ENCODE peak calls at places on chromosomes 2 and 18, in eight cellular contexts. Z is right atrium auricular region, I is gastrocnemius medialis, T is GM12865, S is BE2C, V is dorsolateral prefrontal cortex, C is cardiac fibroblast, X is A549. M is an unnamed sample.

GRCh38 chr2:162308747-162309503 is 9.6 kb downstream of the IFIH1 start:
- DNase-seq in S (no peak), T (no peak), X (no peak), V (no peak), C (no peak), I (no peak), Z (no peak), M (no peak)

GRCh38 chr2:43370146-43370545 is 143.7 kb upstream of the ZFP36L2 start:
- DNase-seq in Z (no peak), T (no peak), V (no peak), S (no peak), I (no peak), X (no peak), C (no peak), M (no peak)

GRCh38 chr2:142873850-142874287 is 3.6 kb upstream of the KYNU start:
- DNase-seq in I (no peak), T (no peak), V (no peak), X (no peak), Z (no peak), C (no peak), S (no peak), M (no peak)

GRCh38 chr18:24790347-24790746 is 329.9 kb downstream of the HRH4 start:
- DNase-seq in T (no peak), C (no peak), S (no peak), I (no peak), X (no peak), Z (no peak), V (no peak), M (no peak)

GRCh38 chr2:119660343-119660658 is 18.7 kb upstream of the TMEM177 start:
- DNase-seq in S (no peak), I (no peak), C (no peak), Z (no peak), V (no peak), T (no peak), X (no peak), M (no peak)

GRCh38 chr18:64055019-64055418 is 85.1 kb downstream of the SERPINB8 start:
- DNase-seq in V (no peak), C (no peak), I (no peak), Z (no peak), T (no peak), X (no peak), S (no peak), M (no peak)

GRCh38 chr2:13768274-13768673 is 864.2 kb upstream of the LRATD1 start:
- DNase-seq in Z (no peak), T (peak), I (no peak), C (no peak), X (no peak), S (no peak), V (no peak), M (no peak)

GRCh38 chr2:169258045-169258601 is 104.2 kb downstream of the LRP2 start:
- DNase-seq in T (no peak), X (no peak), C (peak), S (no peak), V (no peak), Z (no peak), I (no peak), M (no peak)

GRCh38 chr2:102621630-102622029 is 2.3 kb downstream of the SLC9A2 start:
- DNase-seq in Z (no peak), I (no peak), C (no peak), S (no peak), V (no peak), T (no peak), X (no peak), M (no peak)

GRCh38 chr2:69384618-69385081 is 2.4 kb downstream of the GFPT1 start:
- DNase-seq in I (no peak), C (no peak), V (no peak), Z (no peak), S (no peak), X (no peak), T (no peak), M (peak)

GRCh38 chr2:97715951-97716694 is 2.7 kb downstream of the ZAP70 start:
- DNase-seq in S (no peak), Z (no peak), V (peak), X (no peak), C (no peak), I (no peak), T (no peak), M (no peak)

GRCh38 chr2:237677951-237678481 is 50.6 kb downstream of the LRRFIP1 start:
- DNase-seq in X (no peak), S (no peak), V (no peak), Z (no peak), T (no peak), C (peak), I (no peak), M (peak)

GRCh38 chr2:45759310-45759851 is 107.9 kb downstream of the PRKCE start:
- DNase-seq in I (peak), C (peak), V (peak), S (peak), T (no peak), X (no peak), Z (no peak), M (peak)

GRCh38 chr2:218400167-218400929 is 680 bp downstream of the CTDSP1 start:
- DNase-seq in T (no peak), C (peak), Z (no peak), X (peak), S (peak), V (no peak), I (no peak), M (no peak)

GRCh38 chr2:239385096-239386000 is 15.5 kb downstream of the HDAC4 start:
- DNase-seq in Z (no peak), S (peak), X (no peak), T (no peak), I (no peak), V (no peak), C (no peak), M (no peak)

GRCh38 chr18:34837769-34838194 is 127.7 kb downstream of the DTNA start:
- DNase-seq in V (no peak), T (no peak), Z (no peak), I (peak), S (no peak), X (no peak), C (peak), M (peak)

GRCh38 chr2:70831861-70832260 is 3.8 kb downstream of the CD207 start:
- DNase-seq in C (no peak), Z (no peak), X (no peak), T (no peak), S (no peak), V (no peak), I (no peak), M (no peak)

GRCh38 chr2:235876099-235876679 is 292.0 kb downstream of the GBX2 start:
- DNase-seq in I (no peak), C (no peak), T (no peak), X (no peak), V (no peak), Z (no peak), S (no peak), M (no peak)

GRCh38 chr2:190972846-190973245 is 41.1 kb downstream of the STAT1 start:
- DNase-seq in C (peak), X (no peak), S (no peak), V (no peak), I (no peak), Z (no peak), T (no peak), M (peak)

GRCh38 chr18:7272268-7273049 is 41.6 kb downstream of the LRRC30 start:
- DNase-seq in I (peak), Z (peak), T (no peak), V (peak), X (peak), C (peak), S (no peak), M (peak)

GRCh38 chr2:203690110-203691047 is 16.1 kb upstream of the CD28 start:
- DNase-seq in S (no peak), V (no peak), T (no peak), Z (no peak), I (no peak), X (no peak), C (no peak), M (peak)

GRCh38 chr18:41128545-41128944 is 826.5 kb upstream of the PIK3C3 start:
- DNase-seq in X (no peak), I (no peak), C (peak), Z (no peak), V (no peak), T (no peak), S (no peak), M (no peak)

GRCh38 chr2:219748673-219749570 is 121.5 kb downstream of the SLC4A3 start:
- DNase-seq in I (no peak), Z (no peak), X (no peak), S (no peak), T (no peak), C (no peak), V (no peak), M (no peak)

GRCh38 chr2:217057773-217058172 is 197.9 kb upstream of the TNP1 start:
- DNase-seq in X (no peak), S (no peak), Z (no peak), T (no peak), I (no peak), V (no peak), C (no peak), M (no peak)

GRCh38 chr2:128735296-128735960 is 416.8 kb upstream of the HS6ST1 start:
- DNase-seq in X (no peak), C (no peak), S (no peak), V (no peak), Z (peak), I (no peak), T (no peak), M (no peak)

GRCh38 chr2:191831410-191831994 is 15.4 kb downstream of the CAVIN2 start:
- DNase-seq in Z (no peak), I (no peak), T (no peak), V (no peak), S (no peak), C (no peak), X (no peak), M (no peak)

GRCh38 chr2:137255345-137255744 is 490.0 kb downstream of the THSD7B start:
- DNase-seq in S (no peak), X (no peak), V (no peak), T (no peak), I (no peak), C (no peak), Z (no peak), M (no peak)

GRCh38 chr2:84807063-84807485 is 73.8 kb downstream of the TRABD2A start:
- DNase-seq in I (no peak), C (peak), T (no peak), X (peak), Z (no peak), V (no peak), S (no peak), M (peak)

GRCh38 chr2:106096446-106097369 is 97.4 kb downstream of the UXS1 start:
- DNase-seq in C (no peak), T (no peak), Z (no peak), I (no peak), X (no peak), V (no peak), S (no peak), M (no peak)

GRCh38 chr2:4962419-4962818 is 729.8 kb upstream of the SOX11 start:
- DNase-seq in T (no peak), I (no peak), C (no peak), V (no peak), S (no peak), X (no peak), Z (no peak), M (no peak)

GRCh38 chr2:104570259-104570658 is 283.7 kb upstream of the POU3F3 start:
- DNase-seq in T (no peak), C (no peak), Z (no peak), I (no peak), X (no peak), V (no peak), S (no peak), M (no peak)

GRCh38 chr2:190696792-190697398 is 48.0 kb downstream of the NAB1 start:
- DNase-seq in S (no peak), I (no peak), V (no peak), T (no peak), X (no peak), C (no peak), Z (no peak), M (no peak)

GRCh38 chr2:85291425-85292023 is 36.3 kb downstream of the TGOLN2 start:
- DNase-seq in C (no peak), T (no peak), V (no peak), Z (no peak), S (no peak), X (no peak), I (no peak), M (no peak)

GRCh38 chr18:62420513-62421209 is 95.6 kb downstream of the TNFRSF11A start:
- DNase-seq in T (peak), Z (no peak), S (no peak), X (peak), V (no peak), C (peak), I (no peak), M (peak)

GRCh38 chr2:102473020-102473419 is at the start of gene SLC9A4:
- DNase-seq in S (peak), T (peak), I (no peak), X (peak), V (no peak), Z (no peak), C (peak), M (peak)

GRCh38 chr2:201964631-201965206 is 68.9 kb upstream of the FZD7 start:
- DNase-seq in S (no peak), T (peak), V (no peak), I (no peak), C (peak), Z (no peak), X (no peak), M (no peak)

GRCh38 chr2:38470115-38470514 is 93.0 kb upstream of the ATL2 start:
- DNase-seq in Z (no peak), I (no peak), S (no peak), V (no peak), X (no peak), C (no peak), T (no peak), M (no peak)
- H3K4me3 ChIP-seq in Z (no peak), I (no peak), S (no peak), V (no peak), X (no peak), C (no peak), T (no peak), M (no peak)

GRCh38 chr18:48605408-48605845 is 66.6 kb downstream of the CTIF start:
- DNase-seq in X (no peak), V (no peak), Z (no peak), C (no peak), T (peak), I (no peak), S (peak), M (no peak)
- TF ChIP-seq CTCF in X (peak), V (peak), Z (no peak), C (peak), T (peak), I (no peak), S (peak), M (no peak)

GRCh38 chr2:159046966-159047365 is 78.5 kb downstream of the TANC1 start:
- DNase-seq in Z (no peak), I (no peak), V (no peak), T (no peak), S (no peak), C (peak), X (no peak), M (peak)
- H3K4me3 ChIP-seq in Z (no peak), I (no peak), V (no peak), T (no peak), S (no peak), C (no peak), X (no peak), M (no peak)

DNA sequence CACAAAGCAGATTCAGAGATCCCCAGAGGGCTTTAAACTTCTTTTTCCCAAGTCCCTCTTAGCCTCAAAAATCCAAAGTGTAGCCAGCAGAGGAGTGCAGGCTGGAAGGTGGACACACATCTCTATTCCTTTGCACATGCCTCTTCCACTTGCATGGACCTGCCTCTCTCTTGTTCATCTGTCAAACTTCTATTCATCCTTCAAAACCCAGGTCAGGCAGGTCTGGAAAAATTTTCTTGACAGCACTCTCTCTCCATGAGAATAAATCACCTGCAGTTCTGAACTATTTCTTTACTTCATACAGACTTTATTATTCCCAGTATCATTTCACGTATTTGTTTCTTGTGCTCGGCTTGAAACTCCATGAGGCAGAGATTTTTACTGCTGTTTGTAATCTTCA is 127.5 kb downstream of the SS18 start:
- DNase-seq in V (no peak), S (no peak), X (no peak), T (no peak), I (no peak), C (no peak), Z (no peak), M (no peak)
- TF ChIP-seq CTCF in V (no peak), S (no peak), X (no peak), T (no peak), I (no peak), C (no peak), Z (no peak), M (no peak)

GRCh38 chr2:25561136-25561850 is 112.1 kb downstream of the DTNB start:
- DNase-seq in Z (no peak), I (no peak), X (no peak), C (no peak), V (no peak), S (no peak), T (no peak), M (no peak)

GRCh38 chr2:25559148-25559547 is 114.2 kb downstream of the DTNB start:
- DNase-seq in T (no peak), C (no peak), S (no peak), V (no peak), X (no peak), I (no peak), Z (no peak), M (no peak)

GRCh38 chr2:25552343-25552742 is 121.0 kb downstream of the DTNB start:
- DNase-seq in C (no peak), S (no peak), T (no peak), Z (no peak), I (no peak), X (no peak), V (no peak), M (no peak)

GRCh38 chr2:25558262-25558661 is 115.1 kb downstream of the DTNB start:
- DNase-seq in C (peak), S (no peak), X (no peak), Z (no peak), I (no peak), V (no peak), T (peak), M (peak)

DNA sequence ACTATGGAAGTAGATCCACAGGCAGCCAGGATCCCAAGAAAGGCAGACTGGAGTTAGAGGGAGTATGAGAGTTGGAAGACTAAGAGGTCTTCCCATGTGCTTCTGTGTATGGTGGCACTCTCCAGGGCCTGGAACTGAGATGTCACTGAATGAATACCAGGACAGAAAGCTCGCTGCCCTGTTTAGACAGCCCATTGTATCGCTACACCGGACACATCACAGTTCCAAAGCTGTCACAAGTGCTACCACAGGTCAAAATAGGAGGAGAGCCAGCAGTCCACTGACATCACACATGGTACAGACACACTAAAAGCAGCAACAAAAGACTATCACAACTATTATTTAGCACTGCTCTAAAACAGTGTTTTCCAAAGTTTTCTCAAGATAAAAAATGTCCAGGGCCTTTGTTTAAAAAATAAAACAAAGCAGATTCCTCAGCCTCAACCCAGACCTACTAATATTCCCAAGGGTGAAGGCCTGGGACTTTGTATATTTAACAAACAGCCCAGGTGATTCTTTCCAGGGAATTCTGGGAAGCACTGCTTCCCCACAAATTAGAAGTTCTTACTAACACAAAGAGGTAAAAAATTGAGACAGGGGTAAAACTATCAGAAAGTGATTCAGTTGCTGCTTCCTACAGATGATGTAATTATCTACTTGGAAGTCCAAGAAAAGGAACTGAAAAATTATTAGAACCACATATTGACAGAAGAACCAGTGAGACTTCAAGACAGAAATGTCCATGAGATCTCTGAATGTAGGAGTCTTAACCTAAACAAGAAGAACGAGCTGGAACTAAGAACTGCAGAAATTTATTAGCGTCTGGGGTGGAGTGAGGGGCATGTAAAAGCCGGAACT is 116.0 kb downstream of the DTNB start:
- DNase-seq in I (no peak), T (peak), Z (no peak), V (no peak), C (no peak), S (no peak), X (no peak), M (no peak)
- H3K4me3 ChIP-seq in I (no peak), T (peak), Z (no peak), V (no peak), C (no peak), S (no peak), X (no peak), M (no peak)

DNA sequence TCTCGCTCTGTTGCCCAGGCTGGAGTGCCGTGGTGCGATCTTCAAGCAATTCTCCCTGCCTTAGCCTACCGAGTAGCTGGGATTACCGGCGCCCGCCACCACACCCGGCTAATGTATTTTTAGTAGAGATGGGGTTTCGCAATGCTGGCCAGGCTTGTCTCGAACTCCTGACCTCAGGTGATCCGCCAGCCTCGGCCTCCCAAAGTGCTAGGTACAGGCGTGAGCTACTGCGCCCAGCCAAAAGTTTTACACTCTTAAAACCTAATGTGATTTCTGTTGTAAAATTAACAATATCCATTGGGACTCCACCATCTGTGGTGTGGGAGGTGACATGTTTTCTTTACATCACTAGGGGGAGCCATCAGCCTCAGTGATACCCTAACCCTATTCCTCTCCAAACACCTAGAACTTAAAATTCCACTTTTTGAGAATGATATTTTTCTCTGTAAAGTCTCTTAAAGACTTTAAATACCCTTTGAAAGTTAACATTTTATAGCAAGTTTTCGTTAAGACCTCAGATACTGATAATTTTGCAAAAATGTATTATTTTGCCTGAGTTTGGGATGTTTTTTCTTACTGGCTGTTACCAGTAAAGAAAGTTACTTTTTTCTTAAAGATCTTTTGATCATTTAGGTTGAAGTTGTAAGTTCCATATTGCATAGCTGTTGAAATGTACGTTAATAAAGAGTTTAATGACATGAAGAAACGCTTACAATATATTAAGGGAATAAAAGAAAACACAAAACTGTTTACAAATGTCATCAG is 11.6 kb upstream of the EIF2AK2 start:
- DNase-seq in I (no peak), X (peak), Z (no peak), T (peak), V (no peak), C (peak), S (peak), M (peak)
- TF ChIP-seq CTCF in I (no peak), X (peak), Z (peak), T (peak), V (peak), C (peak), S (peak), M (peak)

GRCh38 chr2:74439373-74440004 is 2.2 kb downstream of the RTKN start:
- DNase-seq in C (no peak), X (no peak), S (no peak), V (no peak), Z (no peak), I (no peak), T (no peak), M (no peak)
- H3K4me3 ChIP-seq in C (peak), X (peak), S (peak), V (peak), Z (peak), I (peak), T (no peak), M (peak)

GRCh38 chr2:109260886-109261700 is 132.1 kb downstream of the SH3RF3 start:
- DNase-seq in S (no peak), I (no peak), X (no peak), Z (no peak), T (peak), C (peak), V (no peak), M (no peak)
- TF ChIP-seq CTCF in S (peak), I (no peak), X (no peak), Z (no peak), T (peak), C (peak), V (no peak), M (peak)

GRCh38 chr2:17271401-17271800 is 246.8 kb downstream of the RAD51AP2 start:
- DNase-seq in T (no peak), C (no peak), I (no peak), S (no peak), V (no peak), Z (no peak), X (no peak), M (no peak)
- H3K4me3 ChIP-seq in T (no peak), C (no peak), I (no peak), S (no peak), V (no peak), Z (no peak), X (no peak), M (no peak)